ENCODE peak calls at places on chromosomes 6 and 20, in seven cellular contexts. W, Z, G, V, M, K and C are unnamed samples.

GRCh38 chr6:74434165-74434564 is 738.2 kb downstream of the CD109 start:
- DNase-seq in W (no peak), V (no peak), M (no peak), K (no peak), G (no peak), Z (no peak), C (no peak)

GRCh38 chr6:51025082-51025777 is 206.6 kb downstream of the TFAP2B start:
- DNase-seq in M (no peak), K (no peak), Z (no peak), G (no peak), W (no peak), V (no peak), C (no peak)

GRCh38 chr6:38212579-38212978 is 393.1 kb downstream of the ZFAND3 start:
- DNase-seq in M (no peak), Z (no peak), V (no peak), K (no peak), W (no peak), G (no peak), C (no peak)

GRCh38 chr6:72911463-72912153 is 289.7 kb downstream of the KCNQ5 start:
- DNase-seq in V (no peak), Z (no peak), W (no peak), M (no peak), G (no peak), K (no peak), C (no peak)

GRCh38 chr20:38338849-38339520 is 7.3 kb upstream of the LBP start:
- DNase-seq in W (no peak), G (no peak), V (no peak), Z (no peak), K (no peak), M (no peak), C (no peak)

GRCh38 chr6:70847685-70848084 is 109.2 kb downstream of the B3GAT2 start:
- DNase-seq in Z (no peak), M (no peak), G (no peak), K (no peak), V (no peak), W (no peak), C (no peak)

GRCh38 chr6:121896363-121896762 is 460.9 kb downstream of the GJA1 start:
- DNase-seq in W (no peak), K (no peak), Z (no peak), M (no peak), G (no peak), V (no peak), C (no peak)

GRCh38 chr20:31711416-31712111 is 11.1 kb downstream of the BCL2L1 start:
- DNase-seq in G (no peak), K (no peak), V (no peak), M (no peak), W (no peak), Z (no peak), C (no peak)

GRCh38 chr20:44057698-44058675 is 129.0 kb downstream of the JPH2 start:
- DNase-seq in K (no peak), G (no peak), Z (no peak), W (no peak), M (no peak), V (no peak), C (no peak)

GRCh38 chr6:36927691-36928546 is 26.6 kb upstream of the PI16 start:
- DNase-seq in W (no peak), G (no peak), V (peak; percentile 66), K (peak; percentile 66), Z (peak; percentile 69), M (no peak), C (no peak)

GRCh38 chr6:15374119-15374518 is 128.2 kb downstream of the JARID2 start:
- DNase-seq in M (no peak), V (no peak), K (no peak), Z (no peak), G (no peak), W (no peak), C (no peak)

GRCh38 chr20:25281541-25281991 is 33.7 kb downstream of the PYGB start:
- DNase-seq in G (no peak), V (no peak), W (peak; percentile 31), M (no peak), Z (peak; percentile 52), K (peak; percentile 67), C (no peak)

GRCh38 chr6:56484669-56485068 is 158.0 kb downstream of the DST start:
- DNase-seq in M (no peak), Z (no peak), K (no peak), W (no peak), G (no peak), V (no peak), C (no peak)

GRCh38 chr6:150929403-150929802 is 63.9 kb downstream of the MTHFD1L start:
- DNase-seq in G (no peak), M (no peak), V (no peak), K (no peak), W (no peak), Z (no peak), C (no peak)

GRCh38 chr6:112833546-112834215 is 486.6 kb downstream of the RFPL4B start:
- DNase-seq in G (no peak), M (no peak), K (no peak), Z (no peak), W (no peak), V (no peak), C (no peak)

GRCh38 chr6:158441639-158442308 is 118.1 kb upstream of the TMEM181 start:
- DNase-seq in K (no peak), M (no peak), G (peak; percentile 52), Z (no peak), V (peak; percentile 49), W (no peak), C (peak; percentile 42)

GRCh38 chr20:46348972-46349741 is 40.9 kb upstream of the CDH22 start:
- DNase-seq in W (no peak), G (peak; percentile 63), Z (peak; percentile 75), M (peak; percentile 64), V (peak; percentile 51), K (no peak), C (peak; percentile 38)

GRCh38 chr6:45703041-45703739 is 312.5 kb downstream of the CLIC5 start:
- DNase-seq in W (no peak), G (no peak), V (no peak), K (no peak), Z (no peak), M (no peak), C (no peak)

GRCh38 chr6:45707188-45707587 is 308.5 kb downstream of the CLIC5 start:
- DNase-seq in G (no peak), Z (no peak), V (no peak), K (no peak), M (no peak), W (no peak), C (no peak)

GRCh38 chr6:45704056-45704790 is 311.4 kb downstream of the CLIC5 start:
- DNase-seq in M (no peak), W (no peak), G (no peak), K (no peak), Z (no peak), V (no peak), C (no peak)

GRCh38 chr6:45709834-45710233 is 305.8 kb downstream of the CLIC5 start:
- DNase-seq in Z (no peak), K (no peak), V (no peak), W (no peak), G (no peak), M (no peak), C (no peak)

GRCh38 chr6:45706319-45706718 is 309.3 kb downstream of the CLIC5 start:
- DNase-seq in V (no peak), Z (no peak), W (no peak), M (no peak), G (no peak), K (no peak), C (no peak)
- H3K4me1 ChIP-seq in V (no peaks in the 10 kb centered on the region), Z (no peaks in the 10 kb centered on the region), W (peaks cover 6% of the 10 kb centered on the region), M (no peaks in the 10 kb centered on the region), G (no peaks in the 10 kb centered on the region), K (no peaks in the 10 kb centered on the region), C (no peaks in the 10 kb centered on the region)

GRCh38 chr20:53904261-53904660 is 166.1 kb downstream of the BCAS1 start:
- DNase-seq in K (no peak), V (no peak), W (no peak), Z (peak; percentile 9), G (no peak), M (no peak), C (no peak)
- H3K4me1 ChIP-seq in K (peaks cover 1% of the 10 kb centered on the region), V (peaks cover 25% of the 10 kb centered on the region), W (peaks cover 17% of the 10 kb centered on the region), Z (peaks cover 5% of the 10 kb centered on the region), G (peaks cover 16% of the 10 kb centered on the region), M (peaks cover 28% of the 10 kb centered on the region), C (peaks cover 11% of the 10 kb centered on the region)

GRCh38 chr6:130269969-130270635 is 47.4 kb upstream of the SAMD3 start:
- DNase-seq in G (no peak), W (no peak), K (no peak), V (no peak), Z (no peak), M (no peak), C (no peak)
- H3K4me1 ChIP-seq in G (no peaks in the 10 kb centered on the region), W (no peaks in the 10 kb centered on the region), K (no peaks in the 10 kb centered on the region), V (no peaks in the 10 kb centered on the region), Z (no peaks in the 10 kb centered on the region), M (no peaks in the 10 kb centered on the region), C (no peaks in the 10 kb centered on the region)

DNA sequence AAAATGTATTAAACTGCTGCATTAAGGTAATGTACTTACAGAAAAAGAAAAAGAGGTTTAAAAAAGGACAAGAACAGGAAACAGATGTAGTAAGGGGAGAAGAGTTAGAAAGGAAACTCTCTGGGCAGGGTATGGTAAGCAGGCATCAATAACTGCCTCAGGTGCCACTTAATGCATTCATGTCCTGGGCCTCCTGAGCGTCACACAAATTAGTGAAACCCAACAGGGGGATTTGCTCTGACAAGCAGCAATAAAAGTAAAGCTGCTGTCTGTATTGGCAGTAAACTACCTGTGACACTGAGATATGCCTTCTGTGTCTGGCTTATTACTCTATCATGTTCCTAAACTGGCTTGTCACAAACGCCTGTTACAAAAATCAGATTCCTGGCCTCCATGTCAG is 1.5 kb upstream of the EFHC1 start:
- DNase-seq in M (no peak), Z (no peak), G (no peak), V (no peak), W (no peak), K (no peak), C (no peak)
- H3K4me1 ChIP-seq in M (peaks cover 46% of the 10 kb centered on the region), Z (peaks cover 11% of the 10 kb centered on the region), G (no peaks in the 10 kb centered on the region), V (peaks cover 37% of the 10 kb centered on the region), W (peaks cover 24% of the 10 kb centered on the region), K (no peaks in the 10 kb centered on the region), C (no peaks in the 10 kb centered on the region)

GRCh38 chr20:23226612-23227265 is 123.9 kb upstream of the NXT1 start:
- DNase-seq in M (no peak), K (no peak), G (no peak), W (no peak), V (no peak), Z (no peak), C (no peak)

GRCh38 chr20:23225407-23226060 is 125.1 kb upstream of the NXT1 start:
- DNase-seq in K (no peak), G (peak; percentile 82), V (peak; percentile 69), M (no peak), Z (peak; percentile 89), W (no peak), C (peak; percentile 81)

GRCh38 chr20:23222531-23223200 is 127.9 kb upstream of the NXT1 start:
- DNase-seq in V (no peak), M (no peak), W (no peak), G (no peak), Z (no peak), K (no peak), C (no peak)

GRCh38 chr20:23224806-23225205 is 125.8 kb upstream of the NXT1 start:
- DNase-seq in Z (no peak), K (no peak), V (no peak), G (no peak), W (no peak), M (no peak), C (no peak)

GRCh38 chr20:23223908-23224307 is 126.7 kb upstream of the NXT1 start:
- DNase-seq in Z (no peak), M (no peak), K (no peak), V (no peak), W (no peak), G (no peak), C (no peak)
- H3K4me1 ChIP-seq in Z (no peaks in the 10 kb centered on the region), M (peaks cover 12% of the 10 kb centered on the region), K (no peaks in the 10 kb centered on the region), V (no peaks in the 10 kb centered on the region), W (no peaks in the 10 kb centered on the region), G (peaks cover 3% of the 10 kb centered on the region), C (peaks cover 8% of the 10 kb centered on the region)